ENCODE peak calls at places on chromosomes 11 and 22, in eight cellular contexts. U, E, K, A, H, I, R and C are unnamed samples.

GRCh38 chr11:73277467-73277866 is 5.3 kb downstream of the P2RY6 start:
- DNase-seq in K (no peak), A (no peak), I (no peak), E (no peak), U (no peak), H (no peak), R (no peak), C (no peak)

GRCh38 chr22:47987885-47988515 is 1225.5 kb downstream of the TBC1D22A start:
- DNase-seq in E (no peak), I (no peak), U (no peak), H (no peak), A (no peak), R (no peak), K (no peak), C (no peak)

GRCh38 chr11:20611445-20611844 is 12.0 kb downstream of the SLC6A5 start:
- DNase-seq in K (no peak), I (no peak), R (no peak), E (no peak), U (no peak), H (no peak), A (no peak), C (no peak)

GRCh38 chr11:14617241-14618027 is 26.2 kb upstream of the PDE3B start:
- DNase-seq in A (no peak), I (no peak), E (no peak), U (no peak), H (no peak), R (no peak), K (no peak), C (no peak)

GRCh38 chr11:70220136-70220535 is 17.0 kb downstream of the FADD start:
- DNase-seq in H (no peak), E (no peak), U (no peak), K (peak), R (no peak), I (no peak), A (no peak), C (no peak)

GRCh38 chr11:62933285-62933684 is 12.1 kb upstream of the CHRM1 start:
- DNase-seq in I (no peak), E (no peak), H (no peak), U (no peak), A (no peak), K (no peak), R (no peak), C (no peak)

GRCh38 chr11:111422494-111423249 is 43.6 kb upstream of the POU2AF1 start:
- DNase-seq in U (peak), R (peak), A (peak), K (peak), E (peak), H (peak), I (peak), C (no peak)

GRCh38 chr11:73980001-73980960 is 2.4 kb downstream of the UCP2 start:
- DNase-seq in E (no peak), A (no peak), K (peak), I (no peak), R (no peak), U (peak), H (peak), C (peak)

GRCh38 chr11:61667684-61668320 is 12.4 kb upstream of the DAGLA start:
- DNase-seq in K (peak), R (no peak), U (no peak), H (no peak), E (no peak), A (no peak), I (no peak), C (no peak)

GRCh38 chr22:27115816-27116256 is 458.4 kb downstream of the MIAT start:
- DNase-seq in R (no peak), H (no peak), U (peak), A (no peak), I (no peak), E (no peak), K (peak), C (no peak)

GRCh38 chr11:76802151-76802550 is 19.0 kb downstream of the TSKU start:
- DNase-seq in A (no peak), R (peak), I (no peak), E (no peak), H (no peak), U (no peak), K (no peak), C (no peak)

GRCh38 chr11:76802621-76803020 is 19.5 kb downstream of the TSKU start:
- DNase-seq in E (no peak), R (peak), K (no peak), U (no peak), A (no peak), H (no peak), I (no peak), C (no peak)

GRCh38 chr11:76805206-76805913 is 22.2 kb downstream of the TSKU start:
- DNase-seq in A (no peak), U (peak), K (no peak), H (no peak), R (peak), I (no peak), E (no peak), C (no peak)

GRCh38 chr11:76803023-76803422 is 19.9 kb downstream of the TSKU start:
- DNase-seq in E (no peak), A (no peak), H (peak), R (no peak), K (no peak), U (peak), I (no peak), C (no peak)

GRCh38 chr11:76803811-76804600 is 20.9 kb downstream of the TSKU start:
- DNase-seq in I (no peak), H (peak), E (no peak), A (no peak), K (no peak), R (no peak), U (peak), C (no peak)
- H3K27ac ChIP-seq in I (no peak), H (no peak), E (no peak), A (no peak), K (no peak), R (no peak), U (peak), C (no peak)

GRCh38 chr11:57001674-57002401 is 13.1 kb downstream of the OR5AK2 start:
- DNase-seq in R (no peak), U (peak), K (no peak), E (no peak), I (no peak), H (peak), A (no peak), C (no peak)
- TF ChIP-seq CTCF in R (no peak), U (peak), K (peak), E (no peak), I (no peak), H (peak), A (no peak), C (peak)

GRCh38 chr11:59356561-59356960 is 2.1 kb upstream of the OR5AN1 start:
- DNase-seq in E (no peak), I (no peak), H (no peak), R (no peak), U (no peak), K (no peak), A (no peak), C (no peak)
- H3K27ac ChIP-seq in E (no peak), I (no peak), H (no peak), R (no peak), U (no peak), K (no peak), A (no peak), C (no peak)

DNA sequence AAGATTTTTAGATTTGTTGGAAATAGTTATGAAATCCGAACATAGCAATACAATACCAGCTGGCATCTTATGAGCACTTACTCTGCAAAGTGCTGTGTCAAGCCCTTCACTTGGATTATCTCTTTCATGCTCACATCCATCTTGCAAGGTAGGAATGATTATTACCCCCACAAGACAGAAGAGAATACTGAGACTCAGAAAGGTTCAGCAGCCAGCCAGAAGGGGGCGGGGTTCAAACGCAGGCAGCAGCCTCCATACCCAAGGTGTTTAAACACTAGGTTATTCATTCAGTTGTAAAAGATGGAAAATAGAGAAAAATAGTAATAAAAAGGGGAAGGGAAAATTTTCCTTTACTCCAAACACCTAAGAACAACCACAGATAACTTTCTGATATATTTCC is 158.5 kb downstream of the CCDC34 start:
- DNase-seq in K (no peak), U (no peak), E (no peak), H (no peak), A (no peak), I (no peak), R (peak), C (no peak)
- TF ChIP-seq CTCF in K (peak), U (peak), E (no peak), H (no peak), A (no peak), I (no peak), R (peak), C (no peak)

GRCh38 chr22:37751449-37752188 is 54.8 kb downstream of the TRIOBP start:
- DNase-seq in I (no peak), U (no peak), R (no peak), H (no peak), A (no peak), K (no peak), E (no peak), C (no peak)
- H3K27ac ChIP-seq in I (peak), U (peak), R (no peak), H (peak), A (peak), K (peak), E (peak), C (peak)